ENCODE peak calls at places on chromosomes 13 and 19, in five cellular contexts. L is NCI-H1092; J is OCI-M1; B is T-helper 9 cell; Q is stimulated activated CD4-positive, alpha-beta T cell treated with anti-CD3 and anti-CD28 coated beads, Interleukin-2, amount 100 ng/mL, for 48 hours. V is an unnamed sample.

GRCh38 chr13:34076943-34077703 is 259.2 kb downstream of the RFC3 start:
- DNase-seq in Q (no peak), L (no peak), B (no peak), J (peak), V (peak)

GRCh38 chr13:24221007-24221406 is 60.5 kb downstream of the SPATA13 start:
- DNase-seq in B (no peak), Q (no peak), J (peak), L (no peak), V (no peak)

GRCh38 chr19:58022283-58022660 is 11.6 kb upstream of the ZSCAN1 start:
- DNase-seq in Q (no peak), J (no peak), B (no peak), L (no peak), V (no peak)

GRCh38 chr19:46299004-46299509 is 2.2 kb downstream of the HIF3A start:
- DNase-seq in J (peak), Q (no peak), L (peak), B (no peak), V (peak)

GRCh38 chr13:98801626-98802418 is 49.4 kb upstream of the SLC15A1 start:
- DNase-seq in Q (no peak), B (no peak), L (no peak), J (no peak), V (no peak)

GRCh38 chr19:48271531-48272151 is 1.8 kb downstream of the ZNF114 start:
- DNase-seq in L (no peak), Q (no peak), B (no peak), J (no peak), V (peak)

GRCh38 chr19:10089801-10090375 is 3.8 kb downstream of the SHFL start:
- DNase-seq in L (no peak), B (no peak), J (no peak), Q (no peak), V (no peak)

GRCh38 chr13:111005808-111006494 is 91.1 kb upstream of the ANKRD10 start:
- DNase-seq in B (no peak), J (no peak), Q (no peak), L (peak), V (peak)

GRCh38 chr13:34970961-34971360 is 28.9 kb downstream of the NBEA start:
- DNase-seq in B (no peak), J (no peak), L (no peak), Q (no peak), V (no peak)

GRCh38 chr19:41264581-41265375 is 606 bp downstream of the HNRNPUL1 start:
- DNase-seq in Q (peak), B (peak), L (peak), J (peak), V (peak)

GRCh38 chr19:1133471-1133929 is 29.7 kb downstream of the GPX4 start:
- DNase-seq in Q (peak), B (peak), J (peak), L (no peak), V (peak)

GRCh38 chr19:5494780-5495179 is 39.6 kb downstream of the ZNRF4 start:
- DNase-seq in B (no peak), L (no peak), Q (no peak), J (no peak), V (no peak)

GRCh38 chr13:39317284-39317683 is 279.0 kb downstream of the NHLRC3 start:
- DNase-seq in Q (no peak), J (no peak), L (no peak), B (no peak), V (no peak)

GRCh38 chr19:3637621-3638020 is 11.0 kb upstream of the CACTIN start:
- DNase-seq in J (no peak), B (no peak), L (no peak), Q (no peak), V (no peak)

GRCh38 chr19:4575267-4575793 is 15.8 kb upstream of the SEMA6B start:
- DNase-seq in Q (no peak), L (no peak), B (no peak), J (no peak), V (peak)

GRCh38 chr13:27808866-27809546 is 16.7 kb downstream of the GSX1 start:
- DNase-seq in J (no peak), Q (no peak), L (no peak), B (no peak), V (no peak)

GRCh38 chr13:114282143-114282685 is 813 bp downstream of the UPF3A start:
- DNase-seq in J (peak), B (peak), Q (peak), L (peak), V (peak)

GRCh38 chr13:107824636-107825035 is 390.7 kb downstream of the LIG4 start:
- DNase-seq in Q (no peak), J (no peak), B (no peak), L (no peak), V (no peak)

GRCh38 chr19:40144151-40144550 is 47.1 kb upstream of the MAP3K10 start:
- DNase-seq in J (no peak), L (no peak), Q (no peak), B (no peak), V (no peak)

GRCh38 chr19:41407271-41407670 is 9.7 kb downstream of the BCKDHA start:
- DNase-seq in B (no peak), L (no peak), J (no peak), Q (no peak), V (no peak)

GRCh38 chr13:51562011-51562671 is 22.1 kb upstream of the WDFY2 start:
- DNase-seq in B (no peak), Q (no peak), J (no peak), L (no peak), V (no peak)

GRCh38 chr13:42305503-42305902 is 33.6 kb downstream of the AKAP11 start:
- DNase-seq in B (no peak), J (no peak), L (no peak), Q (no peak), V (no peak)

GRCh38 chr13:107865643-107866006 is 349.7 kb downstream of the LIG4 start:
- DNase-seq in L (peak), J (no peak), B (no peak), Q (no peak), V (peak)